ENCODE peak calls at places on chromosome 5, in four cellular contexts. J is spleen, S is OCI-LY7, Q is Peyer's patch. H is an unnamed sample.

GRCh38 chr5:73448072-73448432 is 525 bp downstream of the FOXD1 start:
- DNase-seq in J (peak), S (peak), Q (peak), H (no peak)

GRCh38 chr5:131379723-131380122 is 115.9 kb downstream of the CDC42SE2 start:
- DNase-seq in Q (no peak), S (peak), J (no peak), H (no peak)

GRCh38 chr5:9784231-9784630 is 154.1 kb upstream of the TAS2R1 start:
- DNase-seq in S (no peak), J (no peak), Q (no peak), H (no peak)

GRCh38 chr5:109961755-109962154 is 272.0 kb downstream of the MAN2A1 start:
- DNase-seq in S (no peak), J (no peak), Q (no peak), H (no peak)

GRCh38 chr5:113081881-113082546 is 105.4 kb downstream of the DCP2 start:
- DNase-seq in J (no peak), Q (no peak), S (no peak), H (no peak)

GRCh38 chr5:14869286-14870164 is 2.1 kb downstream of the ANKH start:
- DNase-seq in Q (no peak), J (no peak), S (peak), H (no peak)

GRCh38 chr5:151182976-151183375 is 25.4 kb upstream of the ANXA6 start:
- DNase-seq in J (no peak), Q (no peak), S (no peak), H (no peak)

GRCh38 chr5:117376748-117377147 is 802.1 kb upstream of the SEMA6A start:
- DNase-seq in Q (no peak), S (no peak), J (no peak), H (no peak)

GRCh38 chr5:179818746-179819295 is 1.9 kb upstream of the SQSTM1 start:
- DNase-seq in Q (peak), S (peak), J (peak), H (peak)

GRCh38 chr5:45507174-45507573 is 189.0 kb downstream of the HCN1 start:
- DNase-seq in J (no peak), Q (no peak), S (no peak), H (no peak)

GRCh38 chr5:178231736-178232123 is 872 bp downstream of the PHYKPL start:
- DNase-seq in J (no peak), Q (no peak), S (no peak), H (no peak)

GRCh38 chr5:759781-760362 is 24.7 kb downstream of the ZDHHC11B start:
- DNase-seq in S (no peak), Q (no peak), J (peak), H (no peak)

GRCh38 chr5:33828611-33829286 is 63.0 kb downstream of the ADAMTS12 start:
- DNase-seq in J (no peak), Q (no peak), S (no peak), H (no peak)

GRCh38 chr5:157990583-157991181 is 131.7 kb upstream of the CLINT1 start:
- DNase-seq in S (no peak), J (no peak), Q (no peak), H (no peak)

GRCh38 chr5:38497946-38498345 is 58.5 kb downstream of the LIFR start:
- DNase-seq in J (no peak), Q (no peak), S (no peak), H (no peak)

GRCh38 chr5:139064613-139065012 is 133.6 kb downstream of the SIL1 start:
- DNase-seq in S (no peak), Q (no peak), J (no peak), H (no peak)

GRCh38 chr5:151151793-151152192 is 5.8 kb downstream of the ANXA6 start:
- DNase-seq in J (no peak), S (no peak), Q (no peak), H (no peak)

GRCh38 chr5:138701678-138702077 is 51.5 kb upstream of the CTNNA1 start:
- DNase-seq in S (no peak), J (no peak), Q (no peak), H (no peak)

GRCh38 chr5:163908253-163908652 is 402.8 kb downstream of the MAT2B start:
- DNase-seq in Q (no peak), J (no peak), S (no peak), H (no peak)

GRCh38 chr5:71829206-71829605 is 110.1 kb downstream of the CARTPT start:
- DNase-seq in Q (no peak), J (no peak), S (peak), H (no peak)

GRCh38 chr5:155895484-155895883 is 431.5 kb upstream of the SGCD start:
- DNase-seq in Q (no peak), J (no peak), S (no peak), H (no peak)

GRCh38 chr5:10338996-10339903 is 14.2 kb upstream of the MARCHF6 start:
- DNase-seq in Q (no peak), J (no peak), S (no peak), H (no peak)

GRCh38 chr5:141084487-141084989 is 9.9 kb upstream of the PCDHB2 start:
- DNase-seq in S (no peak), J (no peak), Q (no peak), H (no peak)

GRCh38 chr5:152556779-152557178 is 151.7 kb upstream of the NMUR2 start:
- DNase-seq in Q (no peak), S (no peak), J (no peak), H (no peak)

GRCh38 chr5:88778736-88779135 is 104.2 kb downstream of the MEF2C start:
- DNase-seq in S (no peak), Q (no peak), J (no peak), H (no peak)

GRCh38 chr5:53291528-53291927 is 182.0 kb upstream of the MOCS2 start:
- DNase-seq in S (no peak), Q (no peak), J (no peak), H (no peak)

GRCh38 chr5:17882760-17883488 is 248.7 kb downstream of the TAF11L14 start:
- DNase-seq in Q (no peak), S (no peak), J (no peak), H (no peak)

GRCh38 chr5:59069438-59070079 is 486.7 kb downstream of the RAB3C start:
- DNase-seq in S (no peak), J (no peak), Q (no peak), H (peak)

GRCh38 chr5:71703941-71704340 is 15.1 kb upstream of the CARTPT start:
- DNase-seq in Q (no peak), J (no peak), S (no peak), H (no peak)

GRCh38 chr5:157511656-157512644 is 51.9 kb downstream of the NIPAL4 start:
- DNase-seq in S (no peak), Q (peak), J (peak), H (peak)

GRCh38 chr5:132270706-132271105 is 13.2 kb downstream of the PDLIM4 start:
- DNase-seq in S (no peak), Q (no peak), J (peak), H (no peak)

GRCh38 chr5:88683506-88684135 is 199.4 kb downstream of the MEF2C start:
- DNase-seq in J (no peak), Q (no peak), S (no peak), H (no peak)

GRCh38 chr5:109410389-109411174 is 808 bp upstream of the PJA2 start:
- DNase-seq in Q (peak), S (peak), J (peak), H (peak)

GRCh38 chr5:157116483-157116954 is 7.7 kb upstream of the HAVCR2 start:
- DNase-seq in S (no peak), J (no peak), Q (no peak), H (no peak)

GRCh38 chr5:140189977-140190867 is 15.2 kb downstream of the CYSTM1 start:
- DNase-seq in Q (no peak), S (no peak), J (no peak), H (peak)

GRCh38 chr5:89043676-89044075 is 160.7 kb upstream of the MEF2C start:
- DNase-seq in Q (no peak), J (no peak), S (no peak), H (no peak)

GRCh38 chr5:37792976-37793328 is 46.9 kb downstream of the GDNF start:
- DNase-seq in J (no peak), Q (no peak), S (no peak), H (no peak)

GRCh38 chr5:136031713-136032112 is 2.9 kb downstream of the TGFBI start:
- DNase-seq in Q (no peak), S (no peak), J (peak), H (no peak)
- H3K4me3 ChIP-seq in Q (no peak), S (peak), J (no peak), H (no peak)

GRCh38 chr5:149280124-149280523 is 8.5 kb downstream of the AFAP1L1 start:
- DNase-seq in Q (no peak), S (no peak), J (no peak), H (no peak)

GRCh38 chr5:149280802-149281201 is 9.1 kb downstream of the AFAP1L1 start:
- DNase-seq in Q (no peak), S (no peak), J (no peak), H (no peak)

GRCh38 chr5:149277821-149278220 is 6.2 kb downstream of the AFAP1L1 start:
- DNase-seq in Q (no peak), S (no peak), J (no peak), H (no peak)

GRCh38 chr5:149279651-149280050 is 8.0 kb downstream of the AFAP1L1 start:
- DNase-seq in S (no peak), Q (no peak), J (no peak), H (no peak)

GRCh38 chr5:149278811-149279210 is 7.2 kb downstream of the AFAP1L1 start:
- DNase-seq in J (no peak), Q (no peak), S (no peak), H (no peak)
- H3K27ac ChIP-seq in J (peak), Q (no peak), S (no peak), H (peak)

GRCh38 chr5:84088996-84089395 is 295.7 kb downstream of the EDIL3 start:
- DNase-seq in S (peak), J (no peak), Q (no peak), H (no peak)
- H3K4me3 ChIP-seq in S (no peak), J (no peak), Q (no peak), H (no peak)

DNA sequence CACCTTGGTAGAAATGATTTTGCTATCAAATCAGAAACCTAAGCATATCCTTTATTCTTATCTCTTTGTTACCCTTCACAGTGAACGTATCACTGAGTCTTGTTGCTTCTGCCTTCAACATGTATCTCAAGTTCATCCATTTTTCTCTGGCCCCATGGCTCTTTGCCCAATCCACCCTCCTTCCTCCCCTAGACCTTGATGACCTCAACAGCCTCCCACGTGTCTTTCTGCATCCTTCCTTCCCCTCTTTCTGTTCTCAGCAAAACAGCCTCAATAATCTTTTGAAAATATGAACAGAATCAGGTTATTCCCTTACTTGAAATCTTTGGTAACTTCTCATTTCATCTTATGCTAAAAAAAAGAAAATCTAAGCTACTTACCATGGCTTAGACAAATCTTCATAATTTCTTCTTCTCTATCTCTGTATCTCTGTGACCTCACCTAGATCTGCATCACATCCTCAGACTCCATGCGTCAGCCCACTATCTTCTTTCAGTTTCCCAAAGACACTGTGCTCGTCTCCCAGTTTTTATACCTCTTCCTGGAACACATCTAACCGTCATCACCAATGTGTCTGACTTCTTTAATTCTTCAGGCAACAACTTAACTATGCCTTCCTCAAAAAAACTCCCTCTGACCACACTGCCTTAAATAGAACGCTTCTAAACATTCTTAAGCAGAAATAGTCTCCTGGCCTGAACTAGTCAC is 208.0 kb downstream of the PARP8 start:
- DNase-seq in S (no peak), J (no peak), Q (no peak), H (no peak)
- H3K27ac ChIP-seq in S (no peak), J (no peak), Q (no peak), H (no peak)

DNA sequence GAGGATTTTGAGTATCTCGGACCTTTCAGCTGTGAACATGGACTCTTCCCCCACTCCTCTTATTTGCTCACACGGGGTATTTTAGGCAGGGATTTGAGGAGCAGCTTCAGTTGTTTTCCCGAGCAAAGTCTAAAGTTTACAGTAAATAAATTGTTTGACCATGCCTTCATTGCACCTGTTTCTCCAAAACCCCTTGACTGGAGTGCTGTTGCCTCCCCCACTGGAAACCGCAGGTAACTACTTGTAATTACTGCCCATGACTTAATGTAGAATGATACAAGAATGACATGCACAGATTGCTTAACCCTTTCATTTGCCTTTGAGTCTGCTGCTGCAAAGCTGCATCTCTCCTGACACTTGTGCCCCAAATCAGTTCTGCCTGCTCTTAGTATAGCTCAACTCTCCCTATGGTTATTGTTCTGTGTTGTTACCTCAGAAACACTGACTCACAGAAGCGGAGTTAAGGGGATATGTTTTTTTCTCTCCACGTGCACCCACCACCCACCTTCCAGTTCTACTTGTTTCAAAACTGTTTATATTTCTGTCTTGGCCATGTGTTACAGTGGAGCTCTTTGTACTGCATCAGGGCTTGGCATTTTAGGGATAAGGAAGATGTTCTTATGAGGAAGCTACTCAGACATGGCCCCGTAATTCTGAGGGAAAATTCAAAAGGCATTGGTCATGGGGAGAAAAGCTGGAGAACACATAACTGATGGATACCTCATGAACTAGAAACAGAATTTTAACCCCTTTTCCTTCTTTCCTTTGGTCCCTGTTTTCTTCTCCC is 2.2 kb downstream of the ADRB2 start:
- DNase-seq in Q (no peak), S (peak), J (no peak), H (peak)
- H3K4me3 ChIP-seq in Q (peak), S (peak), J (peak), H (peak)

GRCh38 chr5:16733597-16733996 is 116.8 kb upstream of the RETREG1 start:
- DNase-seq in J (no peak), S (no peak), Q (no peak), H (no peak)

GRCh38 chr5:16737620-16738364 is 121.0 kb upstream of the RETREG1 start:
- DNase-seq in Q (peak), J (no peak), S (no peak), H (no peak)

GRCh38 chr5:16736158-16736994 is 119.6 kb upstream of the RETREG1 start:
- DNase-seq in Q (peak), J (no peak), S (no peak), H (no peak)

GRCh38 chr5:16737173-16737572 is 120.4 kb upstream of the RETREG1 start:
- DNase-seq in Q (no peak), S (no peak), J (no peak), H (no peak)

DNA sequence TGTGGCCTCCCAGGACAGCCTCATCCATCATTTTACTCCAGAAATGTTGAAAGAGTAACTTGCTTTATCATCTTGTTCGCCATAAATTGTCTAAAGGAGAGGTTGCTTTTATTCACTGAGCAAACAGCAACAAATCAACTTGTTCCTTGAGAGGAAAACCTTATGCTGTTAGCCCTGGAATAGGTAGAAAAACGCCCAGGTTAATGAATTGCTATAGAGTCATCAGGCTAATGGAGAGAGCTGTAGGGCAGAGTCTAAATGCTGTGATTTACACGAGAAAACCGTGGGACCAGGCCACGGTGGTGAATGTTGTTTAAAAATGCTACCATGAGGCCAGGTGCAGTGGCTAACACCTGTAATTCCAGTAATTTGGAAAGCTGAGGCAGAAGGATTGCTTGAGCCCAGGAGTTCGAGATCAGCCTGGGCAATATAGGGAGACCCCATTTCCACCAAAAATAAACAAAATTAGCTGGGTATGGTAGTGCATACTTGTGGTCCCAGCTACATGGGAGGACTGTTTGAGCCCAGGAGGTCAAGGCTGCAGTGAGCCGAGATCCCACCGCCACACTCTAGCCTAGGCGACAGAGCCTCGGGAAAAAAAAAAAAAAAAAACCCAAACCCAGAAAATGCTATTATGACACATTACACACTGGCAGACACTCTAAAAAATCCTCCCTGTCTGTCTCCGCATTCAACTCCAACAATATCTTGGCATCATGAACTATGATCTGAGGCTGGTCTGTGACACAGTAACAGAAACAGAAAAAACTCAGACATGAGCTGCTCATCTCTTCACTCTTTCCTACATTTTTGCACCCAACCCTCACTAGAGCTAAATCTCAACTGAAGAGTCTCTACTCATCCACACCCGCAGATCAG is 118.5 kb upstream of the RETREG1 start:
- DNase-seq in J (no peak), S (no peak), Q (no peak), H (no peak)
- H3K27ac ChIP-seq in J (no peak), S (no peak), Q (peak), H (no peak)

DNA sequence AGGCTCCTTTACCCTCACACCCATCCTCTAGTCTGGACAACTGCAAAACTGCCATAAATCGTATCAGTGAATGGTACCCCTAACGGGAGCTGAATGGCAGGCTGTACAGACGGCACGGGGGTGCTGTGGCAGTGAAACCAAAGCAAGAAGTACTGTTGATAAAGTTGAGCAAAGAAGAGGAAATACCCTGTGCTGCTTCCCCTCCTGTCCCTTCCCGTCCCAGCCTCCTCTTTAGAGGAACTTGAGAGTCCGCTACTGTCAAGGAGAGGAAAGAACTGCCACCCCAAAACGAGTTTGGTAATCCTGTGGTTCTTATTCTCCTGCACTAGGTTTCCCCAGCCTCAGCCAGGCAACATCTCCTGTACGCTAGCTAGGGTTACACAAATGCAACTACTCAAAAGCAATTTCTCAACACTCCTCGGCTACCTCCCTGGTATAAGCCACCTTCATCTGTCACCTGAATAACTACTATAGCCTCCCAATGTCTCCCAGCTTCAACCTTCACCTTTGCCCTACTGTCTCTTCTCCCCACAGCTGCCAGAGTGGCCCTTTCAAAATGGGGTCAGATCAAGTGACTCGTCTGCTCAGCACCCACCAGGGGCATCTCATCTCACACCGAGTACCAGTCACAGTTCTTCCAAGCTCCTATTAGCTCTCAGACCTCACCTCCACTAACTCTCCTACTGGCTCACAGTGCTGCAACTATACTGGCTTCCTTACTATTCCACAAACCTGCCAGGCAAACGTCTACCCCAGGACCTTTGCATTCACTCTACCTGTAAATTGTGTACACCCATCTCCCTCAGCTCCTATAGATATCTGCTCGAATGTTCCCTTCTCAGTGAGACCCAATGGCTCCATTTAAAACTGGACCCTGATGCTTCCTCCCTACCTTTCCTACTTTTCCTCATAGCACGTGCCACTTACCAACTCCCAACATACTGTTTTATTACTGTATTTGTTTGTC is 4.1 kb downstream of the GLRX start:
- DNase-seq in J (peak), Q (no peak), S (peak), H (peak)
- H3K4me3 ChIP-seq in J (no peak), Q (peak), S (peak), H (peak)

H was measured in gastrocnemius medialis.